ENCODE peak calls at places on chromosomes 12 and 14, in seven cellular contexts. One of them, this sample, is unnamed.

GRCh38 chr14:79186523-79186922 is 1016.4 kb downstream of the NRXN3 start:
- DNase-seq in A549: no peak
- DNase-seq in AG08396: no peak
- DNase-seq in effector memory CD4-positive, alpha-beta T cell: no peak
- DNase-seq in type B pancreatic cell: no peak
- DNase-seq in NCI-H2081: no peak
- DNase-seq in NCI-H1105 treated with DMSO at 0.1 percent for 48 hours: no peak
- DNase-seq in this sample: no peak

GRCh38 chr12:104420868-104421267 is 35.9 kb upstream of the CHST11 start:
- DNase-seq in A549: no peak
- DNase-seq in AG08396: no peak
- DNase-seq in effector memory CD4-positive, alpha-beta T cell: no peak
- DNase-seq in type B pancreatic cell: no peak
- DNase-seq in NCI-H2081: no peak
- DNase-seq in NCI-H1105 treated with DMSO at 0.1 percent for 48 hours: no peak
- DNase-seq in this sample: no peak

GRCh38 chr14:99538733-99539132 is 57.5 kb downstream of the CCNK start:
- DNase-seq in A549: no peak
- DNase-seq in AG08396: no peak
- DNase-seq in effector memory CD4-positive, alpha-beta T cell: no peak
- DNase-seq in type B pancreatic cell: no peak
- DNase-seq in NCI-H2081: no peak
- DNase-seq in NCI-H1105 treated with DMSO at 0.1 percent for 48 hours: no peak
- DNase-seq in this sample: no peak

GRCh38 chr12:120709976-120710804 is at the start of gene UNC119B:
- DNase-seq in A549: peak
- DNase-seq in AG08396: peak
- DNase-seq in effector memory CD4-positive, alpha-beta T cell: peak
- DNase-seq in type B pancreatic cell: peak
- DNase-seq in NCI-H2081: peak
- DNase-seq in NCI-H1105 treated with DMSO at 0.1 percent for 48 hours: peak
- DNase-seq in this sample: peak

GRCh38 chr12:67290378-67290777 is 21.2 kb downstream of the CAND1 start:
- DNase-seq in A549: no peak
- DNase-seq in AG08396: no peak
- DNase-seq in effector memory CD4-positive, alpha-beta T cell: no peak
- DNase-seq in type B pancreatic cell: no peak
- DNase-seq in NCI-H2081: no peak
- DNase-seq in NCI-H1105 treated with DMSO at 0.1 percent for 48 hours: no peak
- DNase-seq in this sample: no peak

GRCh38 chr12:570949-571794 is 92.1 kb downstream of the NINJ2 start:
- DNase-seq in A549: peak
- DNase-seq in AG08396: peak
- DNase-seq in effector memory CD4-positive, alpha-beta T cell: no peak
- DNase-seq in type B pancreatic cell: no peak
- DNase-seq in NCI-H2081: no peak
- DNase-seq in NCI-H1105 treated with DMSO at 0.1 percent for 48 hours: no peak
- DNase-seq in this sample: peak

GRCh38 chr12:30973171-30973570 is 46.6 kb downstream of the TSPAN11 start:
- DNase-seq in A549: no peak
- DNase-seq in AG08396: no peak
- DNase-seq in effector memory CD4-positive, alpha-beta T cell: no peak
- DNase-seq in type B pancreatic cell: no peak
- DNase-seq in NCI-H2081: no peak
- DNase-seq in NCI-H1105 treated with DMSO at 0.1 percent for 48 hours: no peak
- DNase-seq in this sample: no peak

GRCh38 chr12:25764892-25765291 is 193.6 kb upstream of the RASSF8 start:
- DNase-seq in A549: no peak
- DNase-seq in AG08396: no peak
- DNase-seq in effector memory CD4-positive, alpha-beta T cell: no peak
- DNase-seq in type B pancreatic cell: no peak
- DNase-seq in NCI-H2081: no peak
- DNase-seq in NCI-H1105 treated with DMSO at 0.1 percent for 48 hours: no peak
- DNase-seq in this sample: no peak

GRCh38 chr12:14416658-14417057 is 51.2 kb downstream of the ATF7IP start:
- DNase-seq in A549: no peak
- DNase-seq in AG08396: peak
- DNase-seq in effector memory CD4-positive, alpha-beta T cell: peak
- DNase-seq in type B pancreatic cell: no peak
- DNase-seq in NCI-H2081: peak
- DNase-seq in NCI-H1105 treated with DMSO at 0.1 percent for 48 hours: no peak
- DNase-seq in this sample: no peak

GRCh38 chr12:110316861-110317260 is 35.8 kb downstream of the ATP2A2 start:
- DNase-seq in A549: no peak
- DNase-seq in AG08396: no peak
- DNase-seq in effector memory CD4-positive, alpha-beta T cell: no peak
- DNase-seq in type B pancreatic cell: no peak
- DNase-seq in NCI-H2081: no peak
- DNase-seq in NCI-H1105 treated with DMSO at 0.1 percent for 48 hours: no peak
- DNase-seq in this sample: no peak

GRCh38 chr14:23876160-23876750 is 77.3 kb upstream of the DHRS4 start:
- DNase-seq in A549: no peak
- DNase-seq in AG08396: no peak
- DNase-seq in effector memory CD4-positive, alpha-beta T cell: no peak
- DNase-seq in type B pancreatic cell: no peak
- DNase-seq in NCI-H2081: no peak
- DNase-seq in NCI-H1105 treated with DMSO at 0.1 percent for 48 hours: no peak
- DNase-seq in this sample: no peak

GRCh38 chr14:43116341-43116740 is 1390.7 kb downstream of the FSCB start:
- DNase-seq in A549: no peak
- DNase-seq in AG08396: no peak
- DNase-seq in effector memory CD4-positive, alpha-beta T cell: no peak
- DNase-seq in type B pancreatic cell: no peak
- DNase-seq in NCI-H2081: no peak
- DNase-seq in NCI-H1105 treated with DMSO at 0.1 percent for 48 hours: no peak
- DNase-seq in this sample: no peak

GRCh38 chr14:75059642-75060041 is 4.2 kb downstream of the ACYP1 start:
- DNase-seq in A549: no peak
- DNase-seq in AG08396: no peak
- DNase-seq in effector memory CD4-positive, alpha-beta T cell: no peak
- DNase-seq in type B pancreatic cell: no peak
- DNase-seq in NCI-H2081: no peak
- DNase-seq in NCI-H1105 treated with DMSO at 0.1 percent for 48 hours: no peak
- DNase-seq in this sample: no peak

GRCh38 chr12:15122349-15122748 is 98.9 kb downstream of the RERG start:
- DNase-seq in A549: no peak
- DNase-seq in AG08396: no peak
- DNase-seq in effector memory CD4-positive, alpha-beta T cell: no peak
- DNase-seq in type B pancreatic cell: no peak
- DNase-seq in NCI-H2081: no peak
- DNase-seq in NCI-H1105 treated with DMSO at 0.1 percent for 48 hours: no peak
- DNase-seq in this sample: no peak

GRCh38 chr12:124273630-124274029 is 21.3 kb upstream of the RFLNA start:
- DNase-seq in A549: peak
- DNase-seq in AG08396: peak
- DNase-seq in effector memory CD4-positive, alpha-beta T cell: no peak
- DNase-seq in type B pancreatic cell: no peak
- DNase-seq in NCI-H2081: no peak
- DNase-seq in NCI-H1105 treated with DMSO at 0.1 percent for 48 hours: peak
- DNase-seq in this sample: no peak

GRCh38 chr14:22658951-22659350 is 14.8 kb upstream of the OR6J1 start:
- DNase-seq in A549: no peak
- DNase-seq in AG08396: no peak
- DNase-seq in effector memory CD4-positive, alpha-beta T cell: no peak
- DNase-seq in type B pancreatic cell: no peak
- DNase-seq in NCI-H2081: no peak
- DNase-seq in NCI-H1105 treated with DMSO at 0.1 percent for 48 hours: no peak
- DNase-seq in this sample: no peak

GRCh38 chr12:7373226-7373625 is 69.4 kb downstream of the ACSM4 start:
- DNase-seq in A549: no peak
- DNase-seq in AG08396: no peak
- DNase-seq in effector memory CD4-positive, alpha-beta T cell: no peak
- DNase-seq in type B pancreatic cell: no peak
- DNase-seq in NCI-H2081: no peak
- DNase-seq in NCI-H1105 treated with DMSO at 0.1 percent for 48 hours: no peak
- DNase-seq in this sample: no peak

GRCh38 chr14:93538411-93538810 is 107.7 kb downstream of the UNC79 start:
- DNase-seq in A549: no peak
- DNase-seq in AG08396: no peak
- DNase-seq in effector memory CD4-positive, alpha-beta T cell: no peak
- DNase-seq in type B pancreatic cell: no peak
- DNase-seq in NCI-H2081: no peak
- DNase-seq in NCI-H1105 treated with DMSO at 0.1 percent for 48 hours: no peak
- DNase-seq in this sample: no peak

GRCh38 chr12:87756721-87757120 is 272.5 kb downstream of the C12orf50 start:
- DNase-seq in A549: no peak
- DNase-seq in AG08396: no peak
- DNase-seq in effector memory CD4-positive, alpha-beta T cell: no peak
- DNase-seq in type B pancreatic cell: no peak
- DNase-seq in NCI-H2081: no peak
- DNase-seq in NCI-H1105 treated with DMSO at 0.1 percent for 48 hours: no peak
- DNase-seq in this sample: no peak

GRCh38 chr12:89993632-89994031 is 285.0 kb upstream of the ATP2B1 start:
- DNase-seq in A549: no peak
- DNase-seq in AG08396: no peak
- DNase-seq in effector memory CD4-positive, alpha-beta T cell: no peak
- DNase-seq in type B pancreatic cell: no peak
- DNase-seq in NCI-H2081: no peak
- DNase-seq in NCI-H1105 treated with DMSO at 0.1 percent for 48 hours: no peak
- DNase-seq in this sample: no peak

GRCh38 chr12:52900166-52900895 is 4.5 kb downstream of the KRT8 start:
- DNase-seq in A549: no peak
- DNase-seq in AG08396: no peak
- DNase-seq in effector memory CD4-positive, alpha-beta T cell: no peak
- DNase-seq in type B pancreatic cell: no peak
- DNase-seq in NCI-H2081: no peak
- DNase-seq in NCI-H1105 treated with DMSO at 0.1 percent for 48 hours: no peak
- DNase-seq in this sample: no peak

GRCh38 chr12:90828621-90829020 is 126.4 kb downstream of the CCER1 start:
- DNase-seq in A549: no peak
- DNase-seq in AG08396: no peak
- DNase-seq in effector memory CD4-positive, alpha-beta T cell: no peak
- DNase-seq in type B pancreatic cell: no peak
- DNase-seq in NCI-H2081: peak
- DNase-seq in NCI-H1105 treated with DMSO at 0.1 percent for 48 hours: no peak
- DNase-seq in this sample: no peak

GRCh38 chr14:86787782-86788181 is 1205.2 kb downstream of the GALC start:
- DNase-seq in A549: no peak
- DNase-seq in AG08396: no peak
- DNase-seq in effector memory CD4-positive, alpha-beta T cell: no peak
- DNase-seq in type B pancreatic cell: no peak
- DNase-seq in NCI-H2081: no peak
- DNase-seq in NCI-H1105 treated with DMSO at 0.1 percent for 48 hours: no peak
- DNase-seq in this sample: no peak

GRCh38 chr12:94879542-94879941 is 124.0 kb downstream of the NDUFA12 start:
- DNase-seq in A549: no peak
- DNase-seq in AG08396: no peak
- DNase-seq in effector memory CD4-positive, alpha-beta T cell: no peak
- DNase-seq in type B pancreatic cell: no peak
- DNase-seq in NCI-H2081: no peak
- DNase-seq in NCI-H1105 treated with DMSO at 0.1 percent for 48 hours: no peak
- DNase-seq in this sample: no peak

GRCh38 chr14:94009767-94010166 is 12.7 kb downstream of the CCDC197 start:
- DNase-seq in A549: no peak
- DNase-seq in AG08396: peak
- DNase-seq in effector memory CD4-positive, alpha-beta T cell: no peak
- DNase-seq in type B pancreatic cell: no peak
- DNase-seq in NCI-H2081: no peak
- DNase-seq in NCI-H1105 treated with DMSO at 0.1 percent for 48 hours: peak
- DNase-seq in this sample: no peak

GRCh38 chr12:91654087-91654486 is 471.5 kb upstream of the DCN start:
- DNase-seq in A549: no peak
- DNase-seq in AG08396: no peak
- DNase-seq in effector memory CD4-positive, alpha-beta T cell: no peak
- DNase-seq in type B pancreatic cell: no peak
- DNase-seq in NCI-H2081: no peak
- DNase-seq in NCI-H1105 treated with DMSO at 0.1 percent for 48 hours: no peak
- DNase-seq in this sample: no peak

GRCh38 chr12:130334937-130335336 is 2.8 kb upstream of the PIWIL1 start:
- DNase-seq in A549: no peak
- DNase-seq in AG08396: no peak
- DNase-seq in effector memory CD4-positive, alpha-beta T cell: no peak
- DNase-seq in type B pancreatic cell: no peak
- DNase-seq in NCI-H2081: no peak
- DNase-seq in NCI-H1105 treated with DMSO at 0.1 percent for 48 hours: no peak
- DNase-seq in this sample: no peak

GRCh38 chr12:105083551-105084105 is 630 bp downstream of the ALDH1L2 start:
- DNase-seq in A549: peak
- DNase-seq in AG08396: peak
- DNase-seq in effector memory CD4-positive, alpha-beta T cell: no peak
- DNase-seq in type B pancreatic cell: no peak
- DNase-seq in NCI-H2081: no peak
- DNase-seq in NCI-H1105 treated with DMSO at 0.1 percent for 48 hours: no peak
- DNase-seq in this sample: peak

GRCh38 chr12:85866929-85867776 is 6.9 kb upstream of the NTS start:
- DNase-seq in A549: peak
- DNase-seq in AG08396: peak
- DNase-seq in effector memory CD4-positive, alpha-beta T cell: no peak
- DNase-seq in type B pancreatic cell: no peak
- DNase-seq in NCI-H2081: peak
- DNase-seq in NCI-H1105 treated with DMSO at 0.1 percent for 48 hours: peak
- DNase-seq in this sample: no peak

GRCh38 chr12:89070603-89071002 is 281.7 kb downstream of the DUSP6 start:
- DNase-seq in A549: no peak
- DNase-seq in AG08396: no peak
- DNase-seq in effector memory CD4-positive, alpha-beta T cell: no peak
- DNase-seq in type B pancreatic cell: no peak
- DNase-seq in NCI-H2081: no peak
- DNase-seq in NCI-H1105 treated with DMSO at 0.1 percent for 48 hours: no peak
- DNase-seq in this sample: no peak

GRCh38 chr12:14418526-14418925 is 53.0 kb downstream of the ATF7IP start:
- DNase-seq in A549: no peak
- DNase-seq in AG08396: no peak
- DNase-seq in effector memory CD4-positive, alpha-beta T cell: no peak
- DNase-seq in type B pancreatic cell: no peak
- DNase-seq in NCI-H2081: no peak
- DNase-seq in NCI-H1105 treated with DMSO at 0.1 percent for 48 hours: no peak
- DNase-seq in this sample: no peak

GRCh38 chr12:6540181-6540877 is 6.0 kb downstream of the GAPDH start:
- DNase-seq in A549: peak
- DNase-seq in AG08396: peak
- DNase-seq in effector memory CD4-positive, alpha-beta T cell: peak
- DNase-seq in type B pancreatic cell: peak
- DNase-seq in NCI-H2081: peak
- DNase-seq in NCI-H1105 treated with DMSO at 0.1 percent for 48 hours: peak
- DNase-seq in this sample: peak

GRCh38 chr14:100436745-100437406 is 113.7 kb downstream of the SLC25A47 start:
- DNase-seq in A549: no peak
- DNase-seq in AG08396: no peak
- DNase-seq in effector memory CD4-positive, alpha-beta T cell: no peak
- DNase-seq in type B pancreatic cell: no peak
- DNase-seq in NCI-H2081: no peak
- DNase-seq in NCI-H1105 treated with DMSO at 0.1 percent for 48 hours: no peak
- DNase-seq in this sample: no peak

GRCh38 chr12:97616936-97617335 is 154.3 kb downstream of the RMST start:
- DNase-seq in A549: no peak
- DNase-seq in AG08396: no peak
- DNase-seq in effector memory CD4-positive, alpha-beta T cell: no peak
- DNase-seq in type B pancreatic cell: no peak
- DNase-seq in NCI-H2081: no peak
- DNase-seq in NCI-H1105 treated with DMSO at 0.1 percent for 48 hours: no peak
- DNase-seq in this sample: no peak

GRCh38 chr14:65949711-65950516 is 536.3 kb upstream of the CCDC196 start:
- DNase-seq in A549: no peak
- DNase-seq in AG08396: no peak
- DNase-seq in effector memory CD4-positive, alpha-beta T cell: no peak
- DNase-seq in type B pancreatic cell: no peak
- DNase-seq in NCI-H2081: no peak
- DNase-seq in NCI-H1105 treated with DMSO at 0.1 percent for 48 hours: peak
- DNase-seq in this sample: no peak

GRCh38 chr14:64705406-64706118 is 1.3 kb downstream of the PLEKHG3 start:
- DNase-seq in A549: no peak
- DNase-seq in AG08396: no peak
- DNase-seq in effector memory CD4-positive, alpha-beta T cell: no peak
- DNase-seq in type B pancreatic cell: no peak
- DNase-seq in NCI-H2081: peak
- DNase-seq in NCI-H1105 treated with DMSO at 0.1 percent for 48 hours: no peak
- DNase-seq in this sample: no peak

GRCh38 chr12:90939382-90939781 is 15.6 kb downstream of the CCER1 start:
- DNase-seq in A549: no peak
- DNase-seq in AG08396: no peak
- DNase-seq in effector memory CD4-positive, alpha-beta T cell: no peak
- DNase-seq in type B pancreatic cell: no peak
- DNase-seq in NCI-H2081: no peak
- DNase-seq in NCI-H1105 treated with DMSO at 0.1 percent for 48 hours: no peak
- DNase-seq in this sample: no peak

This sample was measured in lower leg skin.